ENCODE peak calls at places on chromosomes 13 and 19, in four cellular contexts. One of them, this sample, is unnamed.
A peak's percentile ranks its signal among the peaks of the same experiment; 100 is the strongest.

GRCh38 chr13:94569615-94570014 is 26.3 kb downstream of the TGDS start:
- DNase-seq in A549: no peak
- DNase-seq in K562: no peak
- DNase-seq in HepG2: no peak
- DNase-seq in this sample: no peak

GRCh38 chr19:54606230-54606629 is 12.8 kb downstream of the LILRA1 start:
- DNase-seq in A549: no peak
- DNase-seq in HepG2: no peak
- DNase-seq in K562: no peak
- DNase-seq in this sample: no peak

GRCh38 chr13:79406597-79406908 is 498 bp upstream of the RBM26 start:
- DNase-seq in K562: no peak
- DNase-seq in A549: no peak
- DNase-seq in HepG2: no peak
- DNase-seq in this sample: no peak

GRCh38 chr13:94419304-94419943 is 60.1 kb downstream of the DCT start:
- DNase-seq in HepG2: no peak
- DNase-seq in K562: no peak
- DNase-seq in A549: no peak
- DNase-seq in this sample: no peak

GRCh38 chr13:96431044-96431581 is 341.2 kb downstream of the HS6ST3 start:
- DNase-seq in A549: peak; percentile 2
- DNase-seq in HepG2: no peak
- DNase-seq in K562: no peak
- DNase-seq in this sample: no peak

GRCh38 chr19:16587031-16588023 is 15.1 kb upstream of the SLC35E1 start:
- DNase-seq in K562: no peak
- DNase-seq in HepG2: no peak
- DNase-seq in A549: no peak
- DNase-seq in this sample: no peak

GRCh38 chr13:98972627-98973026 is 5.2 kb downstream of the DOCK9 start:
- DNase-seq in K562: no peak
- DNase-seq in HepG2: no peak
- DNase-seq in A549: no peak
- DNase-seq in this sample: no peak

GRCh38 chr19:16571689-16572331 is 405 bp downstream of the SLC35E1 start:
- DNase-seq in K562: no peak
- DNase-seq in HepG2: no peak
- DNase-seq in A549: peak; percentile 13
- DNase-seq in this sample: peak; percentile 58

GRCh38 chr13:27549406-27549981 is 70.8 kb downstream of the LNX2 start:
- DNase-seq in A549: peak; percentile 36
- DNase-seq in HepG2: no peak
- DNase-seq in K562: no peak
- DNase-seq in this sample: no peak

GRCh38 chr19:12792853-12793289 is 1.6 kb downstream of the JUNB start:
- DNase-seq in HepG2: no peak
- DNase-seq in A549: no peak
- DNase-seq in K562: no peak
- DNase-seq in this sample: no peak

GRCh38 chr13:76620036-76620435 is 266.2 kb downstream of the KCTD12 start:
- DNase-seq in A549: no peak
- DNase-seq in K562: no peak
- DNase-seq in HepG2: no peak
- DNase-seq in this sample: no peak

GRCh38 chr13:53250272-53250875 is 221.8 kb downstream of the OLFM4 start:
- DNase-seq in K562: peak; percentile 46
- DNase-seq in A549: peak; percentile 65
- DNase-seq in HepG2: peak; percentile 74
- DNase-seq in this sample: no peak

GRCh38 chr13:97540696-97541095 is 106.7 kb downstream of the RAP2A start:
- DNase-seq in K562: no peak
- DNase-seq in A549: no peak
- DNase-seq in HepG2: no peak
- DNase-seq in this sample: no peak

GRCh38 chr13:46476174-46476573 is 76.8 kb upstream of the LRCH1 start:
- DNase-seq in K562: no peak
- DNase-seq in A549: no peak
- DNase-seq in HepG2: no peak
- DNase-seq in this sample: no peak

GRCh38 chr19:54517483-54517882 is 14.9 kb downstream of the LAIR2 start:
- DNase-seq in A549: peak; percentile 40
- DNase-seq in HepG2: peak; percentile 52
- DNase-seq in K562: peak; percentile 80
- DNase-seq in this sample: no peak

DNA sequence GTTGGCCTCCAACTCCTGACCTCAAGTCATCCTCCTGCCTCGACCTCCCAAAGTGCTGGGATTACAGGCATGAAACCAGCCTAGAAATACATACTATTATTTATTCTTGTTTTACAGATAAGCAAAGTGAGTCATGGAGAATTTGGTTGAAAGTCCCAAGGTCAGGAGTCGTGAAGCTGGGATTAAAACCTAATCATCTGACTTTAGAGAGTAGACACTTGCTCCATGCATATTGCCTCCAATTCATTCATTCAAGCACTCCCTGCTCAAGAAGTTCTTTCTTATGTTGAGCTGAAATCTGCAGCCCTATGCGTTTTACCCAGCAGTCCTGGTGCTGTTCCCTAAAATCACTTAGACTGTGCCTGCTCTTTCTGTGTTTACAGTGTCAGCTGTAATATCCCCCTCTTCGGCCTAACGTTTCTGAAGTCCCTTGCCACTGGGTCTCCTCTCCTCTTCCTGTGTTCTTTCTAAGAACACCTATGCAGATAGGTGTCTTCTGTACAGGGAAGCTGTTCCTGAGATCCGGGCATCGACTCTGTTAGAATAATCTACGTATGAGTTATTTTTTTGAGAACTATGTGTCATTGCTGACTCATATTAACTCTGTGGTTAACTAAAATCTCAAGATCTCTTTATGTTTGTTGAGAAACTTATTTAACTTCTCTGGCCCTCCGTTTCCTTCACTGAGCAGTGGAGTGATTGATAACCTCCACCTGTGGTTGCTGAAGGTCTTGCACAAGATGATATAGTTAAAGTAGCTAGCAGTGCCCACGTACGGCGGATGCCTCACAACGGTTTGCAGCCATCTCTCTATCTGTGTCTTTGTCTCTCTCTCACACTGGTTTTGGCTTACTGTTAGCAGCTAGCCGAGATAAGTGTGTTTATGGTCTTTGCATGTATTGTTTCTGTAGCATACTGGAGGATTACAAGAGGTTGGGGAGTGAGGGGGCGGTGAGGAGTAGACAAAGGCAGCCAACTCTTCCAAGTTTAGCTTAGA is 4.6 kb downstream of the ALOX5AP start:
- DNase-seq in HepG2: no peak
- DNase-seq in A549: peak; percentile 11
- DNase-seq in K562: no peak
- DNase-seq in this sample: no peak
- TF ChIP-seq PHF8 in HepG2: no peak
- TF ChIP-seq PHF8 in A549: no peak
- TF ChIP-seq PHF8 in K562: no peak
- TF ChIP-seq PHF8 in this sample: no peak

GRCh38 chr19:19860756-19861390 is 4.8 kb upstream of the ZNF253 start:
- DNase-seq in K562: peak; percentile 16
- DNase-seq in A549: no peak
- DNase-seq in HepG2: no peak
- DNase-seq in this sample: peak; percentile 87
- TF ChIP-seq PHF8 in K562: no peak
- TF ChIP-seq PHF8 in A549: no peak
- TF ChIP-seq PHF8 in HepG2: no peak
- TF ChIP-seq PHF8 in this sample: peak; percentile 91

DNA sequence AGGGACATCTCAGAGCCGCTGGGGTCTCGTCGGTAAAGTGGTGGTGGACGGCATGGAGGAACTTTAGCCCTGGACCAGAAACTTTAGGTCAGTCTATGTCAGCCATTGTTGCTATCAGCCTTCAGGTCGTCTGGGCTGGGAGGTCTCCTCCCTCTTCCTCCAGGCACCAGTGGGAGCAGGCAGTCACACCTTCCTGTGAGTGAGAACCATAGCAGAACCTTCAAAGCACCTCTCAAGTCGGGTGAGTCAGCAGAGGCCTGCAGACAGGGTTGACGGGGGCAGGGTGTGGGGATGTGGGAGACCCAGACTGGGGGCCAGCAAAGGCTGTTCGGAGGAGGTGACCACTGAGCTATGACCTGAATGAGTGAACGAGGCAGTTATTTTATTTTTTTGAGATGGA is 15.4 kb upstream of the SBNO2 start:
- DNase-seq in A549: peak; percentile 71
- DNase-seq in K562: peak; percentile 61
- DNase-seq in HepG2: no peak
- DNase-seq in this sample: no peak
- TF ChIP-seq PHF8 in A549: no peak
- TF ChIP-seq PHF8 in K562: no peak
- TF ChIP-seq PHF8 in HepG2: no peak
- TF ChIP-seq PHF8 in this sample: no peak

GRCh38 chr13:85562282-85562681 is 236.9 kb downstream of the SLITRK6 start:
- DNase-seq in HepG2: no peak
- DNase-seq in A549: no peak
- DNase-seq in K562: no peak
- DNase-seq in this sample: no peak

GRCh38 chr13:85565652-85566051 is 233.6 kb downstream of the SLITRK6 start:
- DNase-seq in HepG2: no peak
- DNase-seq in A549: no peak
- DNase-seq in K562: no peak
- DNase-seq in this sample: no peak

GRCh38 chr13:85567909-85568308 is 231.3 kb downstream of the SLITRK6 start:
- DNase-seq in A549: no peak
- DNase-seq in K562: no peak
- DNase-seq in HepG2: no peak
- DNase-seq in this sample: no peak
- TF ChIP-seq PHF8 in A549: no peak
- TF ChIP-seq PHF8 in K562: no peak
- TF ChIP-seq PHF8 in HepG2: no peak
- TF ChIP-seq PHF8 in this sample: no peak

GRCh38 chr19:3697094-3697493 is 3.2 kb downstream of the PIP5K1C start:
- DNase-seq in A549: no peak
- DNase-seq in K562: no peak
- DNase-seq in HepG2: no peak
- DNase-seq in this sample: no peak

GRCh38 chr19:3697671-3698385 is 2.4 kb downstream of the PIP5K1C start:
- DNase-seq in A549: no peak
- DNase-seq in HepG2: no peak
- DNase-seq in K562: no peak
- DNase-seq in this sample: no peak

GRCh38 chr19:3699071-3699740 is 1.1 kb downstream of the PIP5K1C start:
- DNase-seq in HepG2: no peak
- DNase-seq in A549: no peak
- DNase-seq in K562: peak; percentile 67
- DNase-seq in this sample: no peak

GRCh38 chr19:3699741-3700241 is 477 bp downstream of the PIP5K1C start:
- DNase-seq in K562: no peak
- DNase-seq in A549: no peak
- DNase-seq in HepG2: no peak
- DNase-seq in this sample: no peak

GRCh38 chr19:3698386-3698950 is 1.8 kb downstream of the PIP5K1C start:
- DNase-seq in K562: no peak
- DNase-seq in A549: no peak
- DNase-seq in HepG2: no peak
- DNase-seq in this sample: no peak
- TF ChIP-seq PHF8 in K562: no peak
- TF ChIP-seq PHF8 in A549: no peak
- TF ChIP-seq PHF8 in HepG2: no peak
- TF ChIP-seq PHF8 in this sample: no peak

GRCh38 chr13:107956889-107957288 is 258.4 kb downstream of the LIG4 start:
- DNase-seq in HepG2: no peak
- DNase-seq in A549: no peak
- DNase-seq in K562: peak; percentile 64
- DNase-seq in this sample: no peak
- TF ChIP-seq PHF8 in HepG2: no peak
- TF ChIP-seq PHF8 in A549: no peak
- TF ChIP-seq PHF8 in K562: no peak
- TF ChIP-seq PHF8 in this sample: no peak

DNA sequence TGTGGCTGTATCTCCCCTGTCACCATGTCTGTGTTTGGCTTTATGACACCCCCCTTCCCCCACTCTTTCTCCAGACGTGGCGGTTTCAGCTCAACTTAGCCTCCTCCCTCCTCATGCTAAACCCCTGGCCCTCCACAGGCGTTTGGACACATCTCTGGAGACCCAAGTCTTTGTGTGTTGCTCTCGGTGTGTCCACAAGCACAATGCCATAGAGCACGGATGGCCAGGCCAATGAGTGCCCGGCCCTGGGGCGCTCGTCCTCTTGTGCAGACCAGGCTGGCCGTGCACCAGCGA is 468 bp downstream of the PPP1R14A start:
- DNase-seq in K562: no peak
- DNase-seq in A549: no peak
- DNase-seq in HepG2: no peak
- DNase-seq in this sample: no peak
- TF ChIP-seq PHF8 in K562: no peak
- TF ChIP-seq PHF8 in A549: no peak
- TF ChIP-seq PHF8 in HepG2: no peak
- TF ChIP-seq PHF8 in this sample: no peak

DNA sequence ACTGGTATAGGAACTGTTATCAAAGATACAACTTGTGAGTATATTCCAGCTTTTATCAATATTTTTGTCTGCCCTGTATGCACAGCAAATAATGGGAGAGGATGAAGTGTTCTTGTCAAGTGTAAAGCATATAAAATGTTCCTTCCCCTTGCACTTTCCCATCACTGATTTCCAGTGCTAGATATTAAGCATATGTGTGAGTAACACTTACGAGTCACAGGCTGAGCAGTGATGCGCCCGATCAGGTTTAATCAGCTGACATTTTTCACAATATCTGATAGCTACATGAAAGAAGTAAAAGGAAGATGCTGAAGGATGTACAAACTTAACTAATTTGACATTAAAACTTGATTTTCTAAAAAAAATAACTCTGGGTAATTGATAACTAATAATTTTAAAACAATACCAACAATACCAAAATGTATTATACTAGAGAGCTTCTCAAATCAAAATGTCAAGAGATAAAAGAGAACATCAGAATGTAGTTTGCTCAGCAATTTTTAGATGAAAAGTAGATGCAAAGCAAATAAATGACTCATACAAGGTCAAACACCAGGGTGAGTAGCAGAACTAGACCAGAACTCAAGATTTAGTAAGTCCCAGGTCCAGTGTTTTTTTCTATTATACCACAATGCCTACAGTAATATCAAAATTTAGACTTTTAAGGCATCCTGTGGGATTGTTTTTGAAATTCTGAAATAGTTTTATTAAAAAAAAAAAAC is 56.4 kb downstream of the ZDHHC20 start:
- DNase-seq in A549: peak; percentile 14
- DNase-seq in HepG2: peak; percentile 67
- DNase-seq in K562: no peak
- DNase-seq in this sample: no peak
- TF ChIP-seq PHF8 in A549: no peak
- TF ChIP-seq PHF8 in HepG2: no peak
- TF ChIP-seq PHF8 in K562: no peak
- TF ChIP-seq PHF8 in this sample: no peak

GRCh38 chr13:23679214-23679613 is 109.0 kb downstream of the TNFRSF19 start:
- DNase-seq in HepG2: no peak
- DNase-seq in A549: peak; percentile 15
- DNase-seq in K562: no peak
- DNase-seq in this sample: no peak
- TF ChIP-seq PHF8 in HepG2: no peak
- TF ChIP-seq PHF8 in A549: no peak
- TF ChIP-seq PHF8 in K562: no peak
- TF ChIP-seq PHF8 in this sample: no peak